ENCODE peak calls at places on chromosome 16, in four cellular contexts. K, A, W and V are unnamed samples. For H3K9me2, the result is how much of the 10 kb centered on the place peaks cover.

GRCh38 chr16:80592273-80592672 is 51.5 kb downstream of the DYNLRB2 start:
- DNase-seq in W (no peak), A (no peak), K (no peak), V (no peak)

GRCh38 chr16:12409700-12410099 is 394.0 kb downstream of the CPPED1 start:
- DNase-seq in A (no peak), K (no peak), W (no peak), V (no peak)

GRCh38 chr16:20424129-20424866 is 15.0 kb downstream of the ACSM5 start:
- DNase-seq in K (no peak), W (no peak), A (no peak), V (no peak)

GRCh38 chr16:50311134-50311528 is 44.8 kb downstream of the ADCY7 start:
- DNase-seq in A (no peak), W (no peak), K (no peak), V (no peak)

GRCh38 chr16:85984947-85985451 is 86.0 kb downstream of the IRF8 start:
- DNase-seq in W (no peak), A (no peak), K (no peak), V (no peak)

GRCh38 chr16:5928476-5929055 is 831.0 kb upstream of the EEF2KMT start:
- DNase-seq in A (peak), W (no peak), K (no peak), V (no peak)

GRCh38 chr16:24821129-24821528 is 24.6 kb upstream of the SLC5A11 start:
- DNase-seq in K (no peak), W (no peak), A (no peak), V (no peak)

GRCh38 chr16:1188781-1189189 is 35.9 kb downstream of the CACNA1H start:
- DNase-seq in K (no peak), W (peak), A (peak), V (no peak)

GRCh38 chr16:6122401-6122800 is 1024.8 kb upstream of the EEF2KMT start:
- DNase-seq in K (no peak), W (no peak), A (no peak), V (no peak)

GRCh38 chr16:52912565-52913173 is 140.0 kb downstream of the CHD9NB start:
- DNase-seq in W (peak), A (peak), K (peak), V (peak)
- H3K9me2 ChIP-seq in W (under half), A (under half), K (under half), V (under half)

DNA sequence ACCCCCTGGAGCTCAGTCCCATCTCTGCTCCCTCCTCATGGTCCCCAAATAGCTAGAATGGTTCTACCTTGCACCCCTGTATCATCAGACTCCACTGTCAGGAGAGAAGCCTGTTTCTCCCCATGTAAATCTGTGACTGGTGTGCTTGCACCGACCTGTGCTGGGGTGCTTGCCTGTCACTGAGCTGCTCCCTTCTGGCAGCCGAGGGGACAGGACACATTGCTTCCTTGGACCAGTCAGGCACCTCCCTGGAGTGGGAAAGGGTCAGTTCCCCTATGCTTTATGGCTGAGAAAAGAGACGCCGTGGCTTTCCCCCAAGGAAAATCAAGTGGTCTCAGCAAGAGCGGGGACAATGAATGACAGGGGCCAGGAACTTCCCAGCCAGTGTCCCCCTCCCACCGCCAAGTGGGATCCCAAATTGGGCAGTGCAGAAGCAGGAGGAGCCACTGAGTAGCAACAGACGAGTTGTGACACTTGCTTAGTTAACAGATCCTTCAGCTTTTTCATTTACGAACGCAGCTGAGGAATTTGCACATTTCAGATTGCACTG is 156.3 kb downstream of the KATNIP start:
- DNase-seq in K (no peak), W (no peak), A (no peak), V (no peak)
- H2AFZ ChIP-seq in K (no peak), W (no peak), A (no peak), V (no peak)

DNA sequence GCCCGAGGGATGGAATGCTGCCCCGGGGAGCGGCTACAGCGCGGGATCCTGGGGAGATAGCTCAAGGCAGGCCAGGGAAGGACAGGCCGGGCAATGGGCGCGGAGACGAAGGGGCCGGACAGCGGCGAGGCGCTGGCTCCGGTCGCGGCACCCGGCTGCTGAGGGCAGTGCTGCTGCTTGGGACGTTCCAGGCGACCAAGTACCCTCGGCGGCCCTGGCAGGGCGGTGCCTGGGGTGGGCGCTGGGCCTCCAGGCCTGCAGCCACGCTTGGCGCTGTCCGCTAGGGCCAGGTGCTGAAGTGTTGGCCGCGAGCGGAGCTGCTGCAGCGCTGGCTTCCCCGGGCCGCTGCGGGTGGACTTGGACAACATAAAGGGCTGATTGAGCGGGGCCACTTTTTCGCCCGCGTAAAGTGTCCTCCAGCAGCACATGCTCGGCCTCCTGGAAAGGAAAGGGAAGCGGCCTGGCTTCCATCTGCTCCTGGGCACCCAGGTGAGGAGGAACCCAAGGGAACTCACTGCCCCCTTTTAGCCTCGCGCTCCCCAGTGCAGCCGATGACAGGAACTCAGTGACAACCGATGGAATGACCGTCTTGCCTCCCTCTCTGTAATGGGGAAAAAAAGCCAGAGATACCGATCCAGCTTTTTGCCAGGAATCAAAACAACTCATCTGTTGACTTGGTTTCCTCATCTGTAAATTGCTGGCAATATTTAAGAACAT is 23.7 kb downstream of the CLEC3A start:
- DNase-seq in W (no peak), A (peak), K (no peak), V (no peak)
- TF ChIP-seq CTCF in W (no peak), A (no peak), K (no peak), V (no peak)

GRCh38 chr16:60605176-60605575 is 1431.1 kb downstream of the CDH8 start:
- DNase-seq in A (peak), K (no peak), W (no peak), V (no peak)
- H3K9me2 ChIP-seq in A (under half), K (under half), W (under half), V (under half)

GRCh38 chr16:28082624-28083023 is 19.1 kb upstream of the GSG1L start:
- DNase-seq in K (no peak), A (no peak), W (no peak), V (peak)
- H2AFZ ChIP-seq in K (no peak), A (no peak), W (no peak), V (no peak)

GRCh38 chr16:83515395-83515794 is 292.4 kb upstream of the HSBP1 start:
- DNase-seq in K (no peak), W (no peak), A (no peak), V (no peak)
- TF ChIP-seq CTCF in K (no peak), W (no peak), A (no peak), V (no peak)